ENCODE peak calls at places on chromosomes 12 and 14, in seven cellular contexts. A is cardiac fibroblast, O is NT2/D1, E is NAMALWA, B is chondrocyte, M is NCI-H774, V is NCI-H2081 treated with DMSO at 0.1 percent for 48 hours. Z is an unnamed sample.

GRCh38 chr12:46268349-46268616 is 560 bp downstream of the SLC38A1 start:
- DNase-seq in A (peak; percentile 23), O (no peak), E (no peak), B (no peak), M (peak; percentile 58), V (no peak), Z (peak; percentile 20)

GRCh38 chr14:96573473-96574100 is 71.4 kb downstream of the PAPOLA start:
- DNase-seq in A (no peak), O (no peak), E (no peak), B (no peak), M (no peak), V (no peak), Z (no peak)

GRCh38 chr14:24060443-24060842 is 8.6 kb downstream of the CARMIL3 start:
- DNase-seq in A (no peak), O (no peak), E (no peak), B (no peak), M (no peak), V (no peak), Z (no peak)

GRCh38 chr14:103393687-103394626 is 8.7 kb downstream of the MARK3 start:
- DNase-seq in A (peak; percentile 66), O (no peak), E (peak; percentile 45), B (no peak), M (no peak), V (no peak), Z (peak; percentile 54)

GRCh38 chr12:18690653-18691052 is 47.2 kb downstream of the PLCZ1 start:
- DNase-seq in A (peak; percentile 29), O (peak; percentile 20), E (no peak), B (no peak), M (no peak), V (no peak), Z (peak; percentile 40)

GRCh38 chr14:104935955-104936354 is 11.3 kb downstream of the PLD4 start:
- DNase-seq in A (no peak), O (no peak), E (no peak), B (no peak), M (no peak), V (no peak), Z (no peak)

GRCh38 chr14:97851438-97851995 is 1054.3 kb downstream of the VRK1 start:
- DNase-seq in A (no peak), O (no peak), E (no peak), B (no peak), M (no peak), V (no peak), Z (no peak)

GRCh38 chr12:74317078-74317581 is 220.5 kb upstream of the ATXN7L3B start:
- DNase-seq in A (peak; percentile 43), O (peak; percentile 40), E (peak; percentile 32), B (no peak), M (peak; percentile 65), V (peak; percentile 71), Z (peak; percentile 66)

GRCh38 chr14:101113835-101114725 is 210.6 kb upstream of the RTL1 start:
- DNase-seq in A (no peak), O (no peak), E (no peak), B (no peak), M (no peak), V (no peak), Z (no peak)

GRCh38 chr14:61107148-61107641 is 126.2 kb downstream of the SLC38A6 start:
- DNase-seq in A (peak; percentile 80), O (no peak), E (no peak), B (no peak), M (no peak), V (no peak), Z (no peak)

GRCh38 chr12:59847127-59847526 is 251.3 kb downstream of the SLC16A7 start:
- DNase-seq in A (no peak), O (no peak), E (no peak), B (no peak), M (no peak), V (no peak), Z (no peak)

GRCh38 chr14:65237023-65237814 is 134.9 kb upstream of the MAX start:
- DNase-seq in A (peak; percentile 57), O (no peak), E (no peak), B (no peak), M (no peak), V (no peak), Z (no peak)

GRCh38 chr12:123942277-123942653 is 30.4 kb downstream of the CCDC92 start:
- DNase-seq in A (peak; percentile 52), O (no peak), E (no peak), B (no peak), M (no peak), V (no peak), Z (no peak)

GRCh38 chr14:38971258-38971921 is 131.6 kb downstream of the SEC23A start:
- DNase-seq in A (no peak), O (no peak), E (no peak), B (no peak), M (no peak), V (no peak), Z (no peak)

Z was measured in cardiac muscle cell.